ENCODE peak calls at places on chromosomes 2 and 18, in six cellular contexts. One of them, this sample, is unnamed.

GRCh38 chr2:241011296-241011600 is 12.8 kb downstream of the SNED1 start:
- DNase-seq in posterior cingulate gyrus: no peak
- DNase-seq in fibroblast of mammary gland: no peak
- DNase-seq in NCI-H2029: no peak
- DNase-seq in GM19239: no peak
- DNase-seq in NCI-H1105: no peak
- DNase-seq in this sample: no peak

GRCh38 chr2:233964581-233964980 is 47.4 kb downstream of the TRPM8 start:
- DNase-seq in posterior cingulate gyrus: no peak
- DNase-seq in fibroblast of mammary gland: no peak
- DNase-seq in NCI-H2029: no peak
- DNase-seq in GM19239: no peak
- DNase-seq in NCI-H1105: no peak
- DNase-seq in this sample: peak; percentile 37

GRCh38 chr2:39648574-39648973 is 17.1 kb upstream of the TMEM178A start:
- DNase-seq in posterior cingulate gyrus: no peak
- DNase-seq in fibroblast of mammary gland: no peak
- DNase-seq in NCI-H2029: no peak
- DNase-seq in GM19239: no peak
- DNase-seq in NCI-H1105: no peak
- DNase-seq in this sample: no peak

GRCh38 chr2:85915606-85916303 is 27.0 kb upstream of the ST3GAL5 start:
- DNase-seq in posterior cingulate gyrus: no peak
- DNase-seq in fibroblast of mammary gland: peak; percentile 47
- DNase-seq in NCI-H2029: no peak
- DNase-seq in GM19239: no peak
- DNase-seq in NCI-H1105: no peak
- DNase-seq in this sample: no peak

GRCh38 chr2:48727560-48727959 is 28.0 kb downstream of the LHCGR start:
- DNase-seq in posterior cingulate gyrus: no peak
- DNase-seq in fibroblast of mammary gland: no peak
- DNase-seq in NCI-H2029: no peak
- DNase-seq in GM19239: no peak
- DNase-seq in NCI-H1105: no peak
- DNase-seq in this sample: peak; percentile 30

GRCh38 chr2:45874324-45874723 is 222.8 kb downstream of the PRKCE start:
- DNase-seq in posterior cingulate gyrus: no peak
- DNase-seq in fibroblast of mammary gland: peak; percentile 48
- DNase-seq in NCI-H2029: peak; percentile 50
- DNase-seq in GM19239: no peak
- DNase-seq in NCI-H1105: no peak
- DNase-seq in this sample: no peak

GRCh38 chr2:185970148-185970852 is 231.7 kb downstream of the FSIP2 start:
- DNase-seq in posterior cingulate gyrus: no peak
- DNase-seq in fibroblast of mammary gland: peak; percentile 20
- DNase-seq in NCI-H2029: no peak
- DNase-seq in GM19239: no peak
- DNase-seq in NCI-H1105: no peak
- DNase-seq in this sample: no peak

GRCh38 chr2:207317358-207317984 is 151.7 kb upstream of the KLF7 start:
- DNase-seq in posterior cingulate gyrus: no peak
- DNase-seq in fibroblast of mammary gland: peak; percentile 87
- DNase-seq in NCI-H2029: no peak
- DNase-seq in GM19239: no peak
- DNase-seq in NCI-H1105: no peak
- DNase-seq in this sample: no peak

GRCh38 chr2:169395821-169396374 is 33.6 kb upstream of the LRP2 start:
- DNase-seq in posterior cingulate gyrus: no peak
- DNase-seq in fibroblast of mammary gland: no peak
- DNase-seq in NCI-H2029: no peak
- DNase-seq in GM19239: no peak
- DNase-seq in NCI-H1105: no peak
- DNase-seq in this sample: no peak

GRCh38 chr2:241011751-241012510 is 13.5 kb downstream of the SNED1 start:
- DNase-seq in posterior cingulate gyrus: no peak
- DNase-seq in fibroblast of mammary gland: no peak
- DNase-seq in NCI-H2029: no peak
- DNase-seq in GM19239: no peak
- DNase-seq in NCI-H1105: no peak
- DNase-seq in this sample: no peak

GRCh38 chr2:85195956-85196355 is 62.8 kb downstream of the TCF7L1 start:
- DNase-seq in posterior cingulate gyrus: no peak
- DNase-seq in fibroblast of mammary gland: no peak
- DNase-seq in NCI-H2029: no peak
- DNase-seq in GM19239: no peak
- DNase-seq in NCI-H1105: no peak
- DNase-seq in this sample: no peak

GRCh38 chr18:29078272-29078671 is 901.3 kb upstream of the CDH2 start:
- DNase-seq in posterior cingulate gyrus: no peak
- DNase-seq in fibroblast of mammary gland: no peak
- DNase-seq in NCI-H2029: no peak
- DNase-seq in GM19239: no peak
- DNase-seq in NCI-H1105: peak; percentile 14
- DNase-seq in this sample: no peak

GRCh38 chr2:17765423-17765822 is 11.5 kb downstream of the GEN1 start:
- DNase-seq in posterior cingulate gyrus: no peak
- DNase-seq in fibroblast of mammary gland: no peak
- DNase-seq in NCI-H2029: no peak
- DNase-seq in GM19239: no peak
- DNase-seq in NCI-H1105: no peak
- DNase-seq in this sample: no peak

GRCh38 chr2:137333386-137333972 is 568.1 kb downstream of the THSD7B start:
- DNase-seq in posterior cingulate gyrus: no peak
- DNase-seq in fibroblast of mammary gland: no peak
- DNase-seq in NCI-H2029: no peak
- DNase-seq in GM19239: no peak
- DNase-seq in NCI-H1105: no peak
- DNase-seq in this sample: no peak

GRCh38 chr2:101999122-101999789 is 7.5 kb downstream of the IL1R2 start:
- DNase-seq in posterior cingulate gyrus: no peak
- DNase-seq in fibroblast of mammary gland: peak; percentile 53
- DNase-seq in NCI-H2029: no peak
- DNase-seq in GM19239: no peak
- DNase-seq in NCI-H1105: no peak
- DNase-seq in this sample: peak; percentile 67

GRCh38 chr2:205267323-205267722 is 415.0 kb upstream of the NRP2 start:
- DNase-seq in posterior cingulate gyrus: no peak
- DNase-seq in fibroblast of mammary gland: no peak
- DNase-seq in NCI-H2029: no peak
- DNase-seq in GM19239: no peak
- DNase-seq in NCI-H1105: no peak
- DNase-seq in this sample: no peak

GRCh38 chr2:191108331-191108730 is 42.5 kb downstream of the STAT4 start:
- DNase-seq in posterior cingulate gyrus: no peak
- DNase-seq in fibroblast of mammary gland: no peak
- DNase-seq in NCI-H2029: no peak
- DNase-seq in GM19239: no peak
- DNase-seq in NCI-H1105: no peak
- DNase-seq in this sample: no peak

GRCh38 chr2:232900811-232901701 is 31.0 kb downstream of the SNORC start:
- DNase-seq in posterior cingulate gyrus: no peak
- DNase-seq in fibroblast of mammary gland: no peak
- DNase-seq in NCI-H2029: no peak
- DNase-seq in GM19239: no peak
- DNase-seq in NCI-H1105: no peak
- DNase-seq in this sample: no peak

GRCh38 chr2:49270091-49270490 is 115.8 kb upstream of the FSHR start:
- DNase-seq in posterior cingulate gyrus: no peak
- DNase-seq in fibroblast of mammary gland: no peak
- DNase-seq in NCI-H2029: no peak
- DNase-seq in GM19239: no peak
- DNase-seq in NCI-H1105: no peak
- DNase-seq in this sample: no peak

GRCh38 chr18:62175521-62175920 is 11.3 kb downstream of the PIGN start:
- DNase-seq in posterior cingulate gyrus: no peak
- DNase-seq in fibroblast of mammary gland: no peak
- DNase-seq in NCI-H2029: no peak
- DNase-seq in GM19239: no peak
- DNase-seq in NCI-H1105: no peak
- DNase-seq in this sample: no peak

GRCh38 chr2:88329815-88330603 is 122.5 kb downstream of the FOXI3 start:
- DNase-seq in posterior cingulate gyrus: no peak
- DNase-seq in fibroblast of mammary gland: peak; percentile 2
- DNase-seq in NCI-H2029: peak; percentile 87
- DNase-seq in GM19239: no peak
- DNase-seq in NCI-H1105: no peak
- DNase-seq in this sample: peak; percentile 94

GRCh38 chr2:130920417-130921030 is 83.8 kb downstream of the ARHGEF4 start:
- DNase-seq in posterior cingulate gyrus: peak; percentile 94
- DNase-seq in fibroblast of mammary gland: peak; percentile 65
- DNase-seq in NCI-H2029: peak; percentile 22
- DNase-seq in GM19239: peak; percentile 56
- DNase-seq in NCI-H1105: peak; percentile 24
- DNase-seq in this sample: peak; percentile 62

GRCh38 chr18:23578891-23579653 is 7.2 kb downstream of the NPC1 start:
- DNase-seq in posterior cingulate gyrus: no peak
- DNase-seq in fibroblast of mammary gland: peak; percentile 69
- DNase-seq in NCI-H2029: no peak
- DNase-seq in GM19239: no peak
- DNase-seq in NCI-H1105: no peak
- DNase-seq in this sample: no peak

GRCh38 chr2:127050803-127051115 is 56.2 kb downstream of the BIN1 start:
- DNase-seq in posterior cingulate gyrus: no peak
- DNase-seq in fibroblast of mammary gland: no peak
- DNase-seq in NCI-H2029: no peak
- DNase-seq in GM19239: no peak
- DNase-seq in NCI-H1105: no peak
- DNase-seq in this sample: no peak

GRCh38 chr18:29712785-29713184 is 1329.8 kb downstream of the DSC3 start:
- DNase-seq in posterior cingulate gyrus: no peak
- DNase-seq in fibroblast of mammary gland: peak; percentile 3
- DNase-seq in NCI-H2029: peak; percentile 6
- DNase-seq in GM19239: no peak
- DNase-seq in NCI-H1105: no peak
- DNase-seq in this sample: no peak

This sample was measured in SW480.